ENCODE peak calls at places on chromosome 4, in eight cellular contexts. M is skeletal muscle cell; U is HCEC 1CT; H is KG1; A is tibial nerve; W is right atrium auricular region; Z is activated CD4-positive, alpha-beta T cell treated with anti-CD3 and anti-CD28 coated beads, Interleukin-2, amount 50 U/mL, for 1 hour; C is activated T-helper 1 cell treated with anti-CD3 and anti-CD28 coated beads, Interleukin-2, amount 50 U/mL, for 16 hours. Q is an unnamed sample.

GRCh38 chr4:87103691-87104187 is 116.7 kb downstream of the KLHL8 start:
- DNase-seq in M (no peak), A (no peak), C (no peak), U (peak), Z (peak), H (no peak), W (no peak), Q (no peak)

GRCh38 chr4:122652379-122652778 is 31.5 kb upstream of the IL21 start:
- DNase-seq in C (no peak), M (no peak), H (no peak), W (no peak), U (peak), Z (peak), A (peak), Q (no peak)

GRCh38 chr4:173038192-173038896 is 130.3 kb upstream of the GALNT7 start:
- DNase-seq in C (no peak), U (no peak), H (no peak), Z (no peak), A (no peak), M (no peak), W (no peak), Q (no peak)

GRCh38 chr4:30956891-30957290 is 236.7 kb downstream of the PCDH7 start:
- DNase-seq in M (no peak), A (no peak), H (no peak), U (no peak), Z (no peak), W (no peak), C (no peak), Q (no peak)

GRCh38 chr4:106522839-106523238 is 154.3 kb upstream of the GIMD1 start:
- DNase-seq in C (no peak), A (no peak), H (no peak), W (no peak), Z (no peak), U (no peak), M (no peak), Q (no peak)

GRCh38 chr4:38013461-38014366 is 53.5 kb downstream of the PTTG2 start:
- DNase-seq in C (no peak), A (no peak), M (no peak), Z (no peak), U (no peak), W (no peak), H (no peak), Q (no peak)

GRCh38 chr4:107997794-107998193 is 8.1 kb downstream of the HADH start:
- DNase-seq in U (no peak), M (no peak), Z (no peak), C (no peak), H (no peak), A (no peak), W (no peak), Q (no peak)

GRCh38 chr4:1235381-1236102 is 13.4 kb downstream of the CTBP1 start:
- DNase-seq in C (no peak), M (no peak), H (no peak), Z (no peak), U (no peak), W (no peak), A (no peak), Q (no peak)

GRCh38 chr4:26197018-26197779 is 123.6 kb upstream of the RBPJ start:
- DNase-seq in U (peak), H (peak), W (no peak), C (peak), Z (peak), A (no peak), M (peak), Q (peak)

GRCh38 chr4:26839534-26839951 is 21.1 kb upstream of the STIM2 start:
- DNase-seq in C (no peak), M (no peak), U (no peak), W (no peak), Z (no peak), A (no peak), H (no peak), Q (no peak)